ENCODE peak calls at places on chromosomes 2 and 18, in four cellular contexts. F is K562, J is HCT116, M is HepG2. C is an unnamed sample.

GRCh38 chr2:62641410-62641843 is 64.1 kb upstream of the EHBP1 start:
- DNase-seq in F (no peak), J (no peak), M (no peak), C (no peak)

GRCh38 chr2:193584522-193584938 is 1389.8 kb upstream of the TMEFF2 start:
- DNase-seq in F (peak; percentile 15), J (peak; percentile 15), M (peak; percentile 71), C (peak; percentile 27)

GRCh38 chr18:35525795-35526475 is 28.2 kb upstream of the INO80C start:
- DNase-seq in F (no peak), J (no peak), M (no peak), C (no peak)

GRCh38 chr18:75110846-75111415 is 98.0 kb downstream of the PTGR3 start:
- DNase-seq in F (no peak), J (no peak), M (no peak), C (no peak)

GRCh38 chr2:40240067-40240466 is 211.8 kb downstream of the SLC8A1 start:
- DNase-seq in F (no peak), J (no peak), M (no peak), C (no peak)

GRCh38 chr2:234146087-234146826 is 95.8 kb downstream of the SPP2 start:
- DNase-seq in F (no peak), J (no peak), M (no peak), C (no peak)

GRCh38 chr2:7338961-7339360 is 421.7 kb downstream of the RNF144A start:
- DNase-seq in F (no peak), J (no peak), M (no peak), C (no peak)

GRCh38 chr2:25993049-25993448 is 10.8 kb upstream of the KIF3C start:
- DNase-seq in F (no peak), J (no peak), M (no peak), C (no peak)

GRCh38 chr18:3177902-3178687 is 41.7 kb downstream of the MYOM1 start:
- DNase-seq in F (peak; percentile 73), J (no peak), M (no peak), C (no peak)

GRCh38 chr2:219253753-219254589 is at the start of gene TUBA4A:
- DNase-seq in F (peak; percentile 87), J (peak; percentile 49), M (peak; percentile 58), C (peak; percentile 98)

GRCh38 chr2:46956981-46957531 is 41.5 kb upstream of the MCFD2 start:
- DNase-seq in F (no peak), J (no peak), M (no peak), C (no peak)

GRCh38 chr2:166867874-166868514 is 20.3 kb upstream of the XIRP2 start:
- DNase-seq in F (no peak), J (no peak), M (no peak), C (no peak)

GRCh38 chr2:67260348-67261277 is 136.5 kb upstream of the ETAA1 start:
- DNase-seq in F (no peak), J (no peak), M (no peak), C (no peak)

GRCh38 chr2:187302146-187302545 is 145.9 kb downstream of the CALCRL start:
- DNase-seq in F (no peak), J (no peak), M (no peak), C (no peak)

GRCh38 chr2:36570416-36570815 is 27.6 kb downstream of the FEZ2 start:
- DNase-seq in F (no peak), J (no peak), M (no peak), C (no peak)

GRCh38 chr18:5630057-5630765 is 86.4 kb upstream of the EPB41L3 start:
- DNase-seq in F (peak; percentile 9), J (no peak), M (no peak), C (peak; percentile 82)

GRCh38 chr2:159118859-159119510 is 150.5 kb downstream of the TANC1 start:
- DNase-seq in F (no peak), J (no peak), M (no peak), C (no peak)

GRCh38 chr2:231662028-231662810 is 46.1 kb upstream of the PTMA start:
- DNase-seq in F (peak; percentile 91), J (peak; percentile 97), M (no peak), C (peak; percentile 38)

GRCh38 chr2:20213651-20214565 is 11.0 kb downstream of the SDC1 start:
- DNase-seq in F (no peak), J (no peak), M (peak; percentile 93), C (no peak)

GRCh38 chr2:130387071-130387400 is 31.2 kb downstream of the PTPN18 start:
- DNase-seq in F (no peak), J (no peak), M (no peak), C (no peak)

GRCh38 chr2:83186050-83186790 is 1272.9 kb downstream of the SUCLG1 start:
- DNase-seq in F (no peak), J (no peak), M (no peak), C (no peak)

GRCh38 chr18:59575995-59576394 is 121.2 kb downstream of the CCBE1 start:
- DNase-seq in F (no peak), J (no peak), M (no peak), C (no peak)

GRCh38 chr2:26577442-26578433 is 63.4 kb downstream of the CIB4 start:
- DNase-seq in F (peak; percentile 74), J (peak; percentile 27), M (peak; percentile 35), C (peak; percentile 94)

GRCh38 chr2:97849881-97850540 is 136.6 kb downstream of the ZAP70 start:
- DNase-seq in F (peak; percentile 24), J (no peak), M (no peak), C (no peak)

GRCh38 chr18:13446581-13447470 is 228.3 kb downstream of the LDLRAD4 start:
- DNase-seq in F (no peak), J (no peak), M (no peak), C (no peak)

GRCh38 chr2:38602136-38602731 is 494 bp downstream of the HNRNPLL start:
- DNase-seq in F (no peak), J (no peak), M (no peak), C (peak; percentile 77)

GRCh38 chr2:122423934-122424333 is 668.5 kb downstream of the TSN start:
- DNase-seq in F (no peak), J (no peak), M (peak; percentile 18), C (no peak)

GRCh38 chr2:215968499-215968898 is 44.9 kb downstream of the MREG start:
- DNase-seq in F (no peak), J (no peak), M (no peak), C (no peak)

GRCh38 chr2:215966951-215967350 is 46.4 kb downstream of the MREG start:
- DNase-seq in F (no peak), J (no peak), M (no peak), C (peak; percentile 29)

GRCh38 chr2:215967590-215968373 is 45.6 kb downstream of the MREG start:
- DNase-seq in F (no peak), J (no peak), M (no peak), C (no peak)

GRCh38 chr2:215970425-215970824 is 42.9 kb downstream of the MREG start:
- DNase-seq in F (no peak), J (no peak), M (no peak), C (no peak)

GRCh38 chr2:215969131-215969841 is 44.1 kb downstream of the MREG start:
- DNase-seq in F (no peak), J (no peak), M (no peak), C (no peak)
- TF ChIP-seq ELF1 in F (no peak), J (no peak), M (no peak), C (no peak)

GRCh38 chr2:195319112-195319460 is 337.9 kb upstream of the SLC39A10 start:
- DNase-seq in F (no peak), J (no peak), M (no peak), C (no peak)

GRCh38 chr2:195322324-195322723 is 334.7 kb upstream of the SLC39A10 start:
- DNase-seq in F (peak; percentile 85), J (no peak), M (no peak), C (peak; percentile 48)

GRCh38 chr2:195318440-195319111 is 338.4 kb upstream of the SLC39A10 start:
- DNase-seq in F (peak; percentile 68), J (peak; percentile 22), M (peak; percentile 41), C (peak; percentile 48)

GRCh38 chr2:195319548-195320415 is 337.2 kb upstream of the SLC39A10 start:
- DNase-seq in F (no peak), J (no peak), M (no peak), C (no peak)

GRCh38 chr2:195320416-195320973 is 336.5 kb upstream of the SLC39A10 start:
- DNase-seq in F (no peak), J (no peak), M (no peak), C (no peak)
- TF ChIP-seq ELF1 in F (no peak), J (no peak), M (no peak), C (no peak)

GRCh38 chr18:67266591-67267237 is 249.8 kb downstream of the DSEL start:
- DNase-seq in F (no peak), J (no peak), M (no peak), C (no peak)
- TF ChIP-seq ELF1 in F (no peak), J (no peak), M (no peak), C (no peak)

DNA sequence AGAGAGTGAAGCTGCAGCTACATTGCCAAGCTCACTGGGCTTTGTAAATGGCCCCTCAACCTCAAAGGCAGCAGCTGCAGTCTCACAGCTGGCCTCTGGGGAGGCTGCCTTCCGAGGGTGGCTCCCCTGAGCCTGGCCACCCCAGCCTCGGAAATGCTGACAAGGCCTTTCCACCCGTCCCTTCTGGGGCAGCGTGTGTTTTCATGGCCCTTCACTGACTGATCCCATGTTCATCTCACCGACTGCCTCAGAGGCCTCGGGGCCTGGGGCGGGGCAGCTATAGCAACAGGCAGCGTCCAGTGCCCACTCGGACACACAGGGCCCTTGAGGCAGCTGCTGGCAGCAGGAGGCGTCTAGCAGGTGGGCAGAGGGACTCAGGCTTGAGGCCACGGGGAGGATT is 149.6 kb downstream of the GLI2 start:
- DNase-seq in F (no peak), J (no peak), M (no peak), C (peak; percentile 57)
- TF ChIP-seq ELF1 in F (no peak), J (no peak), M (no peak), C (no peak)

GRCh38 chr2:76579911-76580310 is 869.2 kb upstream of the GCFC2 start:
- DNase-seq in F (no peak), J (no peak), M (no peak), C (no peak)
- TF ChIP-seq ELF1 in F (no peak), J (no peak), M (no peak), C (no peak)

GRCh38 chr2:191206613-191207471 is 38.4 kb upstream of the MYO1B start:
- DNase-seq in F (no peak), J (no peak), M (no peak), C (no peak)
- TF ChIP-seq ELF1 in F (no peak), J (no peak), M (no peak), C (no peak)

GRCh38 chr2:237904806-237905599 is 45.6 kb downstream of the RAMP1 start:
- DNase-seq in F (peak; percentile 60), J (no peak), M (no peak), C (no peak)

GRCh38 chr2:237896941-237897340 is 37.5 kb downstream of the RAMP1 start:
- DNase-seq in F (no peak), J (no peak), M (no peak), C (no peak)

GRCh38 chr2:237901932-237902846 is 42.8 kb downstream of the RAMP1 start:
- DNase-seq in F (no peak), J (no peak), M (no peak), C (no peak)

GRCh38 chr2:237896507-237896892 is 37.1 kb downstream of the RAMP1 start:
- DNase-seq in F (no peak), J (no peak), M (no peak), C (no peak)

GRCh38 chr2:237900891-237901831 is 41.7 kb downstream of the RAMP1 start:
- DNase-seq in F (no peak), J (no peak), M (no peak), C (no peak)
- TF ChIP-seq ELF1 in F (no peak), J (no peak), M (no peak), C (no peak)